ENCODE peak calls at places on chromosomes 1 and 21, in six cellular contexts. Z is EH; G is NCI-H446 treated with DMSO at 0.1 percent for 48 hours; W is Jurkat, Clone E6-1; P is nephron progenitor cell; T is non-pigmented ciliary epithelial cell. S is an unnamed sample.

GRCh38 chr1:147389532-147390184 is 147.2 kb downstream of the CHD1L start:
- DNase-seq in Z (peak), G (peak), W (peak), P (peak), T (peak), S (no peak)

GRCh38 chr1:32275424-32275823 is 16.5 kb upstream of the HDAC1 start:
- DNase-seq in Z (peak), G (no peak), W (no peak), P (no peak), T (no peak), S (no peak)

GRCh38 chr1:26827663-26828062 is 1.2 kb downstream of the ZDHHC18 start:
- DNase-seq in Z (no peak), G (no peak), W (no peak), P (peak), T (no peak), S (no peak)

GRCh38 chr1:88230126-88230525 is 453.9 kb upstream of the PKN2 start:
- DNase-seq in Z (no peak), G (no peak), W (no peak), P (no peak), T (no peak), S (no peak)

GRCh38 chr1:173648880-173649605 is 13.9 kb downstream of the TEX50 start:
- DNase-seq in Z (no peak), G (no peak), W (no peak), P (no peak), T (no peak), S (no peak)

GRCh38 chr1:227212164-227212563 is 106.1 kb downstream of the CDC42BPA start:
- DNase-seq in Z (no peak), G (no peak), W (no peak), P (no peak), T (no peak), S (no peak)

GRCh38 chr1:923131-923990 is at the start of gene SAMD11:
- DNase-seq in Z (peak), G (peak), W (peak), P (peak), T (no peak), S (peak)

GRCh38 chr21:41365377-41366107 is 3.7 kb downstream of the MX2 start:
- DNase-seq in Z (no peak), G (no peak), W (no peak), P (no peak), T (no peak), S (no peak)

GRCh38 chr1:81650741-81651140 is 150.0 kb upstream of the ADGRL2 start:
- DNase-seq in Z (no peak), G (peak), W (no peak), P (no peak), T (no peak), S (no peak)

GRCh38 chr1:30743584-30744059 is 14.0 kb downstream of the LAPTM5 start:
- DNase-seq in Z (no peak), G (no peak), W (peak), P (no peak), T (no peak), S (peak)

GRCh38 chr1:226875641-226876295 is 5.4 kb downstream of the PSEN2 start:
- DNase-seq in Z (peak), G (no peak), W (no peak), P (no peak), T (no peak), S (no peak)

GRCh38 chr1:208772891-208773290 is 528.7 kb upstream of the PLXNA2 start:
- DNase-seq in Z (no peak), G (peak), W (no peak), P (no peak), T (no peak), S (no peak)

GRCh38 chr1:245937316-245938045 is 569.6 kb downstream of the SMYD3 start:
- DNase-seq in Z (no peak), G (no peak), W (no peak), P (no peak), T (no peak), S (no peak)

GRCh38 chr1:213231795-213232231 is 180.8 kb downstream of the RPS6KC1 start:
- DNase-seq in Z (peak), G (no peak), W (no peak), P (no peak), T (no peak), S (no peak)

GRCh38 chr1:70071597-70071996 is 133.8 kb downstream of the LRRC40 start:
- DNase-seq in Z (peak), G (peak), W (no peak), P (no peak), T (no peak), S (no peak)

GRCh38 chr1:84653130-84653680 is 37.1 kb downstream of the SSX2IP start:
- DNase-seq in Z (peak), G (no peak), W (no peak), P (no peak), T (no peak), S (no peak)

GRCh38 chr1:23394664-23395063 is 25.0 kb upstream of the ZNF436 start:
- DNase-seq in Z (peak), G (no peak), W (no peak), P (no peak), T (no peak), S (no peak)

GRCh38 chr1:119254067-119254720 is 113.7 kb upstream of the WARS2 start:
- DNase-seq in Z (no peak), G (no peak), W (no peak), P (no peak), T (no peak), S (no peak)

GRCh38 chr1:85824066-85824835 is 116.0 kb upstream of the ZNHIT6 start:
- DNase-seq in Z (no peak), G (no peak), W (no peak), P (no peak), T (no peak), S (no peak)

GRCh38 chr1:183077107-183077506 is 53.9 kb downstream of the LAMC1 start:
- DNase-seq in Z (no peak), G (no peak), W (no peak), P (no peak), T (no peak), S (no peak)

GRCh38 chr1:179143332-179143731 is 61.5 kb downstream of the TOR3A start:
- DNase-seq in Z (peak), G (no peak), W (peak), P (no peak), T (peak), S (no peak)

GRCh38 chr1:27668808-27669723 is 2.9 kb downstream of the IFI6 start:
- DNase-seq in Z (peak), G (peak), W (peak), P (peak), T (no peak), S (peak)

GRCh38 chr21:42681296-42682206 is 28.1 kb downstream of the PDE9A start:
- DNase-seq in Z (no peak), G (no peak), W (no peak), P (no peak), T (no peak), S (no peak)

GRCh38 chr1:6157528-6158174 is 22.5 kb downstream of the CHD5 start:
- DNase-seq in Z (peak), G (no peak), W (no peak), P (no peak), T (peak), S (no peak)

GRCh38 chr1:151175910-151176309 is at the start of gene TMOD4:
- DNase-seq in Z (peak), G (no peak), W (no peak), P (no peak), T (no peak), S (no peak)

GRCh38 chr1:31718519-31718918 is 14.7 kb upstream of the COL16A1 start:
- DNase-seq in Z (no peak), G (no peak), W (no peak), P (no peak), T (no peak), S (no peak)

GRCh38 chr1:213186168-213186567 is 135.1 kb downstream of the RPS6KC1 start:
- DNase-seq in Z (no peak), G (no peak), W (no peak), P (no peak), T (no peak), S (no peak)